ENCODE peak calls at places on chromosomes 16 and 17, in seven cellular contexts. W is T-cell; V is activated naive CD8-positive, alpha-beta T cell treated with anti-CD3 and anti-CD28 coated beads, Interleukin-2, amount 50 U/mL, for 16 hours; X is ACHN; Z is activated CD4-positive, alpha-beta T cell treated with anti-CD3 and anti-CD28 coated beads, Interleukin-2, amount 50 U/mL, for 4 hours; G is mucosa of descending colon; A is LoVo. P is an unnamed sample.
A peak's percentile ranks its signal among the peaks of the same experiment; 100 is the strongest.

GRCh38 chr16:56915311-56916105 is 16.4 kb upstream of the HERPUD1 start:
- DNase-seq in W (no peak), Z (no peak), V (no peak), A (no peak), X (no peak), G (no peak), P (no peak)

GRCh38 chr17:64354396-64354795 is 36.3 kb downstream of the PECAM1 start:
- DNase-seq in A (no peak), Z (no peak), V (no peak), G (no peak), X (no peak), W (no peak), P (no peak)

GRCh38 chr17:46979023-46979870 is at the start of gene RPRML:
- DNase-seq in X (peak; percentile 50), A (peak; percentile 33), W (no peak), V (no peak), Z (peak; percentile 2), G (peak; percentile 48), P (peak; percentile 24)

GRCh38 chr16:57694556-57695377 is at the start of gene DRC7:
- DNase-seq in V (no peak), G (peak; percentile 35), A (no peak), W (no peak), Z (no peak), X (peak; percentile 72), P (no peak)

GRCh38 chr17:36127199-36127881 is 23.7 kb downstream of the CCL4 start:
- DNase-seq in Z (no peak), A (no peak), X (no peak), G (no peak), V (no peak), W (no peak), P (no peak)

GRCh38 chr17:8380049-8380448 is 2.9 kb downstream of the RPL26 start:
- DNase-seq in A (no peak), Z (no peak), G (no peak), W (no peak), V (no peak), X (no peak), P (no peak)

GRCh38 chr16:60792437-60792836 is 1243.8 kb downstream of the CDH8 start:
- DNase-seq in W (no peak), Z (no peak), V (no peak), A (no peak), G (no peak), X (no peak), P (no peak)

GRCh38 chr17:77465358-77466041 is 324.7 kb downstream of the SEC14L1 start:
- DNase-seq in G (peak; percentile 61), Z (peak; percentile 78), A (no peak), V (peak; percentile 69), X (no peak), W (peak; percentile 84), P (peak; percentile 61)

GRCh38 chr16:8583712-8584111 is 6.6 kb downstream of the TMEM114 start:
- DNase-seq in W (no peak), A (no peak), G (no peak), V (no peak), X (peak; percentile 27), Z (no peak), P (no peak)

GRCh38 chr17:58317421-58318064 is 11.1 kb downstream of the TSPOAP1 start:
- DNase-seq in G (peak; percentile 65), Z (peak; percentile 75), W (peak; percentile 68), V (peak; percentile 56), A (peak; percentile 82), X (peak; percentile 66), P (peak; percentile 91)

GRCh38 chr16:272633-273546 is 2.9 kb downstream of the RGS11 start:
- DNase-seq in Z (no peak), A (no peak), G (no peak), V (no peak), W (no peak), X (no peak), P (no peak)

GRCh38 chr17:1997587-1998425 is 27.3 kb downstream of the RTN4RL1 start:
- DNase-seq in W (no peak), Z (no peak), G (peak; percentile 86), A (peak; percentile 59), V (no peak), X (peak; percentile 34), P (no peak)

GRCh38 chr17:17528696-17529652 is 32.8 kb upstream of the RASD1 start:
- DNase-seq in X (no peak), G (no peak), A (no peak), W (no peak), Z (no peak), V (no peak), P (no peak)

GRCh38 chr16:23408242-23409201 is 44.5 kb downstream of the COG7 start:
- DNase-seq in X (peak; percentile 29), Z (no peak), A (no peak), G (peak; percentile 78), W (no peak), V (no peak), P (no peak)

GRCh38 chr17:57938061-57938502 is 17.1 kb downstream of the CUEDC1 start:
- DNase-seq in V (no peak), G (no peak), W (no peak), Z (no peak), A (no peak), X (no peak), P (no peak)

GRCh38 chr17:29100296-29100695 is 57.4 kb downstream of the PIPOX start:
- DNase-seq in X (no peak), W (no peak), G (no peak), A (no peak), Z (no peak), V (no peak), P (no peak)

GRCh38 chr17:27379863-27380533 is 76.2 kb upstream of the KSR1 start:
- DNase-seq in Z (no peak), G (peak; percentile 60), W (no peak), A (peak; percentile 76), X (peak; percentile 45), V (no peak), P (no peak)

GRCh38 chr17:30235386-30236296 is at the start of gene SLC6A4:
- DNase-seq in G (no peak), V (no peak), A (no peak), Z (no peak), W (no peak), X (peak; percentile 17), P (no peak)

GRCh38 chr16:30064746-30065111 is 831 bp upstream of the ALDOA start:
- DNase-seq in G (no peak), A (no peak), Z (no peak), V (no peak), X (no peak), W (no peak), P (no peak)

GRCh38 chr17:71402661-71403141 is 718.1 kb upstream of the SOX9 start:
- DNase-seq in A (peak; percentile 53), G (no peak), V (no peak), X (no peak), Z (no peak), W (no peak), P (no peak)

GRCh38 chr16:53744449-53744848 is 40.5 kb downstream of the FTO start:
- DNase-seq in W (peak; percentile 4), Z (peak; percentile 6), A (no peak), X (no peak), G (no peak), V (no peak), P (no peak)

GRCh38 chr16:79098897-79099296 is 501.6 kb downstream of the MAF start:
- DNase-seq in G (no peak), W (no peak), V (no peak), Z (no peak), A (no peak), X (no peak), P (no peak)

P was measured in CD4-positive, CD25-positive, alpha-beta regulatory T cell.